ENCODE peak calls at places on chromosomes 16 and 17, in four cellular contexts. I, F, H and M are unnamed samples.

GRCh38 chr17:50935201-50936124 is 69.3 kb upstream of the TOB1 start:
- DNase-seq in I (no peak), F (no peak), H (no peak), M (peak; percentile 63)

GRCh38 chr16:80369559-80369958 is 171.2 kb upstream of the DYNLRB2 start:
- DNase-seq in F (peak; percentile 58), H (no peak), I (peak; percentile 14), M (peak; percentile 23)

GRCh38 chr16:1489077-1489476 is 333 bp upstream of the PTX4 start:
- DNase-seq in H (no peak), F (no peak), I (no peak), M (no peak)

GRCh38 chr16:19808061-19808621 is 76.5 kb downstream of the GPRC5B start:
- DNase-seq in H (peak; percentile 49), F (no peak), I (no peak), M (no peak)

GRCh38 chr16:20904507-20905079 is 4.0 kb downstream of the LYRM1 start:
- DNase-seq in H (peak; percentile 49), I (no peak), F (no peak), M (peak; percentile 40)

GRCh38 chr16:50619702-50620491 is 61.2 kb downstream of the SNX20 start:
- DNase-seq in F (no peak), H (no peak), I (no peak), M (no peak)

GRCh38 chr17:42629420-42630009 is 20.0 kb downstream of the TUBG1 start:
- DNase-seq in F (no peak), H (no peak), I (peak; percentile 59), M (no peak)

GRCh38 chr16:1788708-1789100 is 4.8 kb downstream of the IGFALS start:
- DNase-seq in H (no peak), I (no peak), F (no peak), M (no peak)

GRCh38 chr17:55814377-55814776 is 63.5 kb downstream of the PCTP start:
- DNase-seq in F (no peak), I (no peak), H (no peak), M (no peak)

GRCh38 chr16:10741844-10742243 is 1.8 kb upstream of the NUBP1 start:
- DNase-seq in I (peak; percentile 27), F (peak; percentile 76), H (no peak), M (no peak)

GRCh38 chr16:52424591-52424990 is 122.4 kb downstream of the TOX3 start:
- DNase-seq in F (no peak), I (no peak), H (no peak), M (no peak)

GRCh38 chr17:80899402-80900268 is 92.0 kb upstream of the CHMP6 start:
- DNase-seq in F (peak; percentile 87), I (peak; percentile 74), H (no peak), M (peak; percentile 29)

GRCh38 chr16:14196539-14196938 is 125.4 kb downstream of the MRTFB start:
- DNase-seq in I (no peak), F (peak; percentile 12), H (no peak), M (no peak)

GRCh38 chr16:80081851-80082250 is 458.9 kb upstream of the DYNLRB2 start:
- DNase-seq in I (no peak), F (no peak), H (no peak), M (no peak)

GRCh38 chr16:75206749-75207451 is at the start of gene CTRB2:
- DNase-seq in F (no peak), I (no peak), H (no peak), M (no peak)

GRCh38 chr17:66580178-66580577 is 254.7 kb upstream of the CACNG5 start:
- DNase-seq in F (no peak), H (no peak), I (no peak), M (peak; percentile 40)

GRCh38 chr17:2803971-2804370 is 7.7 kb downstream of the RAP1GAP2 start:
- DNase-seq in I (no peak), H (no peak), F (no peak), M (no peak)

GRCh38 chr16:11781773-11782172 is 15.3 kb downstream of the ZC3H7A start:
- DNase-seq in F (peak; percentile 39), H (peak; percentile 51), I (no peak), M (no peak)

GRCh38 chr16:85100265-85100664 is 12.0 kb downstream of the CIBAR2 start:
- DNase-seq in I (no peak), F (no peak), H (no peak), M (no peak)

GRCh38 chr16:79104567-79104966 is 496.0 kb downstream of the MAF start:
- DNase-seq in H (no peak), F (no peak), I (no peak), M (no peak)

GRCh38 chr16:10594312-10594950 is 14.0 kb upstream of the EMP2 start:
- DNase-seq in F (no peak), H (no peak), I (no peak), M (no peak)

GRCh38 chr17:58402047-58402446 is 15.3 kb downstream of the RNF43 start:
- DNase-seq in H (no peak), I (no peak), F (no peak), M (no peak)

GRCh38 chr17:3740611-3741073 is 16.9 kb downstream of the HASPIN start:
- DNase-seq in H (no peak), I (no peak), F (no peak), M (no peak)

GRCh38 chr17:69084911-69085310 is 24.2 kb upstream of the ABCA9 start:
- DNase-seq in I (no peak), F (peak; percentile 23), H (no peak), M (peak; percentile 50)

GRCh38 chr16:1519831-1520230 is 13.6 kb upstream of the TMEM204 start:
- DNase-seq in F (no peak), I (no peak), H (no peak), M (no peak)

GRCh38 chr17:33862772-33863602 is 392.1 kb upstream of the CCL2 start:
- DNase-seq in H (no peak), F (no peak), I (peak; percentile 50), M (no peak)

GRCh38 chr17:48483471-48484131 is 47.2 kb downstream of the HOXB1 start:
- DNase-seq in I (peak; percentile 56), F (no peak), H (no peak), M (no peak)

GRCh38 chr16:67206838-67207115 is 7.8 kb downstream of the ELMO3 start:
- DNase-seq in H (no peak), F (no peak), I (no peak), M (no peak)

GRCh38 chr17:55086635-55087058 is 118.1 kb downstream of the STXBP4 start:
- DNase-seq in H (no peak), I (peak; percentile 73), F (no peak), M (no peak)

GRCh38 chr16:19008245-19008644 is 24.5 kb downstream of the TMC7 start:
- DNase-seq in F (peak; percentile 44), H (no peak), I (peak; percentile 41), M (peak; percentile 71)

GRCh38 chr16:84302111-84302954 is 7.7 kb downstream of the WFDC1 start:
- DNase-seq in H (no peak), I (no peak), F (no peak), M (no peak)

GRCh38 chr17:45783593-45784292 is 377 bp upstream of the CRHR1 start:
- DNase-seq in I (peak; percentile 12), H (no peak), F (peak; percentile 87), M (no peak)

GRCh38 chr17:50841949-50842354 is 6.6 kb downstream of the WFIKKN2 start:
- DNase-seq in I (peak; percentile 77), H (no peak), F (peak; percentile 97), M (peak; percentile 66)

GRCh38 chr16:84932691-84933090 is 78.6 kb downstream of the ZDHHC7 start:
- DNase-seq in I (no peak), H (no peak), F (no peak), M (no peak)

GRCh38 chr16:3175157-3176153 is 12.5 kb upstream of the OR1F1 start:
- DNase-seq in F (no peak), H (no peak), I (peak; percentile 90), M (peak; percentile 78)

GRCh38 chr16:68235105-68235881 is 634 bp downstream of the ESRP2 start:
- DNase-seq in H (no peak), I (no peak), F (no peak), M (peak; percentile 57)

GRCh38 chr16:88907768-88908167 is 41.3 kb upstream of the PABPN1L start:
- DNase-seq in H (no peak), F (no peak), I (no peak), M (no peak)

GRCh38 chr16:50265260-50265659 is 1.1 kb upstream of the ADCY7 start:
- DNase-seq in H (no peak), I (peak; percentile 65), F (peak; percentile 62), M (peak; percentile 69)

GRCh38 chr17:74739227-74739831 is 2.3 kb downstream of the RAB37 start:
- DNase-seq in I (no peak), H (no peak), F (no peak), M (no peak)

GRCh38 chr17:40099627-40100418 is 566 bp downstream of the NR1D1 start:
- DNase-seq in I (no peak), H (no peak), F (no peak), M (no peak)
- TF ChIP-seq YY1 in I (no peak), H (no peak), F (no peak), M (no peak)

GRCh38 chr17:36848008-36848902 is 89.0 kb upstream of the LHX1 start:
- DNase-seq in I (no peak), H (no peak), F (no peak), M (no peak)

GRCh38 chr17:36854982-36855381 is 82.3 kb upstream of the LHX1 start:
- DNase-seq in F (no peak), H (no peak), I (no peak), M (no peak)

GRCh38 chr17:36850794-36851193 is 86.5 kb upstream of the LHX1 start:
- DNase-seq in F (no peak), H (no peak), I (peak; percentile 41), M (no peak)

GRCh38 chr17:36849871-36850348 is 87.4 kb upstream of the LHX1 start:
- DNase-seq in H (peak; percentile 49), F (no peak), I (peak; percentile 55), M (no peak)

DNA sequence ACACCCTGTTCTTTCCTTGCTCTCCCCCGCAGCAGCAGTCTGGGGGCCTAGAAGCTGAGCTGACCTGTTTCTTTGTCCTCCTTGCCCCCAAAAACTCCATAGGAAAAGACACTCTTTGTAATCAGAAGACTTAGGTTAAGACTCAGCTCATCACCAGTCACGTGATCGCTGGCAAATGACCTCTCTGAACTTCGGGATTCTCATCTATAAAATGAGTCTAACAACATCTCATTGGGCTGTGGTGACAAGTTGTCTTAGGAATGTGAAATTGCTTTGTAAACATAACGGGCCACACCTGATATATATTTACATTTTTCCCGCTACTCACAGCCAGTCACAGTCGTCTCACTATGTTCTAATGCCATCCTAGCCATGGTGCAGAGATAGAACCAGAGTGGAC is 86.0 kb upstream of the LHX1 start:
- DNase-seq in F (no peak), I (no peak), H (no peak), M (peak; percentile 19)
- TF ChIP-seq YY1 in F (no peak), I (no peak), H (no peak), M (no peak)

GRCh38 chr17:60303406-60304099 is 88.4 kb downstream of the USP32 start:
- DNase-seq in H (no peak), F (no peak), I (no peak), M (no peak)
- TF ChIP-seq YY1 in H (no peak), F (no peak), I (no peak), M (no peak)

GRCh38 chr17:82253179-82253544 is 20.3 kb downstream of the CSNK1D start:
- DNase-seq in I (no peak), F (no peak), H (no peak), M (no peak)

GRCh38 chr17:82255573-82255972 is 17.9 kb downstream of the CSNK1D start:
- DNase-seq in F (no peak), H (no peak), I (no peak), M (no peak)

GRCh38 chr17:82258555-82258954 is 14.9 kb downstream of the CSNK1D start:
- DNase-seq in H (no peak), I (no peak), F (no peak), M (no peak)

GRCh38 chr17:82256242-82256894 is 17.1 kb downstream of the CSNK1D start:
- DNase-seq in I (no peak), H (no peak), F (no peak), M (no peak)

GRCh38 chr17:82257473-82257872 is 16.0 kb downstream of the CSNK1D start:
- DNase-seq in F (peak; percentile 73), H (no peak), I (no peak), M (no peak)
- TF ChIP-seq YY1 in F (no peak), H (no peak), I (no peak), M (no peak)